ENCODE peak calls at places on chromosomes 3 and 15, in five cellular contexts. One of them, this sample, is unnamed.

GRCh38 chr3:125594581-125595011 is 701 bp downstream of the OSBPL11 start:
- DNase-seq in ovary: peak; percentile 37
- DNase-seq in transverse colon: peak; percentile 38
- DNase-seq in HCT116: no peak
- DNase-seq in heart left ventricle: no peak
- DNase-seq in this sample: peak; percentile 8

GRCh38 chr3:189099031-189099471 is 72.7 kb upstream of the TPRG1 start:
- DNase-seq in HCT116: no peak
- DNase-seq in transverse colon: peak; percentile 17
- DNase-seq in heart left ventricle: peak; percentile 82
- DNase-seq in ovary: peak; percentile 94
- DNase-seq in this sample: no peak

GRCh38 chr3:62562596-62562995 is 189.2 kb upstream of the FEZF2 start:
- DNase-seq in HCT116: no peak
- DNase-seq in ovary: no peak
- DNase-seq in heart left ventricle: no peak
- DNase-seq in transverse colon: no peak
- DNase-seq in this sample: no peak

GRCh38 chr3:160618363-160618762 is 53.0 kb upstream of the KPNA4 start:
- DNase-seq in transverse colon: no peak
- DNase-seq in heart left ventricle: no peak
- DNase-seq in ovary: no peak
- DNase-seq in HCT116: no peak
- DNase-seq in this sample: no peak

GRCh38 chr3:11624161-11624560 is 19.6 kb downstream of the VGLL4 start:
- DNase-seq in transverse colon: no peak
- DNase-seq in HCT116: no peak
- DNase-seq in ovary: no peak
- DNase-seq in heart left ventricle: no peak
- DNase-seq in this sample: no peak

GRCh38 chr3:51268132-51268531 is 117.0 kb upstream of the MANF start:
- DNase-seq in heart left ventricle: no peak
- DNase-seq in transverse colon: no peak
- DNase-seq in HCT116: no peak
- DNase-seq in ovary: no peak
- DNase-seq in this sample: no peak

GRCh38 chr15:97966924-97967620 is 6.6 kb downstream of the ARRDC4 start:
- DNase-seq in transverse colon: no peak
- DNase-seq in heart left ventricle: no peak
- DNase-seq in ovary: no peak
- DNase-seq in HCT116: no peak
- DNase-seq in this sample: no peak

GRCh38 chr3:152292367-152292766 is 23.6 kb downstream of the MBNL1 start:
- DNase-seq in HCT116: no peak
- DNase-seq in transverse colon: no peak
- DNase-seq in heart left ventricle: no peak
- DNase-seq in ovary: no peak
- DNase-seq in this sample: no peak

GRCh38 chr3:16079519-16079918 is 95.0 kb upstream of the GALNT15 start:
- DNase-seq in HCT116: no peak
- DNase-seq in transverse colon: no peak
- DNase-seq in ovary: no peak
- DNase-seq in heart left ventricle: no peak
- DNase-seq in this sample: no peak

GRCh38 chr15:99239545-99240198 is 9.7 kb downstream of the TTC23 start:
- DNase-seq in ovary: no peak
- DNase-seq in HCT116: no peak
- DNase-seq in transverse colon: no peak
- DNase-seq in heart left ventricle: no peak
- DNase-seq in this sample: no peak

GRCh38 chr15:99442268-99442897 is 123.4 kb upstream of the MEF2A start:
- DNase-seq in ovary: peak; percentile 51
- DNase-seq in HCT116: peak; percentile 35
- DNase-seq in transverse colon: peak; percentile 56
- DNase-seq in heart left ventricle: peak; percentile 80
- DNase-seq in this sample: peak; percentile 70

GRCh38 chr15:88742161-88742560 is 61.1 kb upstream of the ACAN start:
- DNase-seq in transverse colon: no peak
- DNase-seq in ovary: no peak
- DNase-seq in HCT116: no peak
- DNase-seq in heart left ventricle: no peak
- DNase-seq in this sample: no peak

GRCh38 chr3:15844889-15845288 is 47.1 kb upstream of the ANKRD28 start:
- DNase-seq in HCT116: no peak
- DNase-seq in heart left ventricle: no peak
- DNase-seq in ovary: no peak
- DNase-seq in transverse colon: no peak
- DNase-seq in this sample: no peak

GRCh38 chr15:84079885-84080777 is 155.4 kb upstream of the GOLGA6L4 start:
- DNase-seq in heart left ventricle: peak; percentile 18
- DNase-seq in HCT116: no peak
- DNase-seq in ovary: peak; percentile 43
- DNase-seq in transverse colon: peak; percentile 9
- DNase-seq in this sample: no peak

GRCh38 chr3:176172430-176172954 is 1024.8 kb downstream of the TBL1XR1 start:
- DNase-seq in HCT116: no peak
- DNase-seq in transverse colon: no peak
- DNase-seq in ovary: no peak
- DNase-seq in heart left ventricle: no peak
- DNase-seq in this sample: no peak

GRCh38 chr3:157148123-157148889 is 11.6 kb downstream of the CCNL1 start:
- DNase-seq in ovary: no peak
- DNase-seq in HCT116: no peak
- DNase-seq in heart left ventricle: no peak
- DNase-seq in transverse colon: no peak
- DNase-seq in this sample: no peak
- TF ChIP-seq POLR2A in ovary: no peak
- TF ChIP-seq POLR2A in HCT116: no peak
- TF ChIP-seq POLR2A in heart left ventricle: no peak
- TF ChIP-seq POLR2A in transverse colon: no peak
- TF ChIP-seq POLR2A in this sample: no peak

GRCh38 chr15:39580117-39580629 is 706 bp upstream of the THBS1 start:
- DNase-seq in transverse colon: peak; percentile 95
- DNase-seq in HCT116: peak; percentile 63
- DNase-seq in ovary: peak; percentile 98
- DNase-seq in heart left ventricle: peak; percentile 91
- DNase-seq in this sample: peak; percentile 69
- TF ChIP-seq POLR2A in transverse colon: no peak
- TF ChIP-seq POLR2A in HCT116: no peak
- TF ChIP-seq POLR2A in ovary: no peak
- TF ChIP-seq POLR2A in heart left ventricle: no peak
- TF ChIP-seq POLR2A in this sample: no peak

GRCh38 chr3:23811117-23811487 is 5.3 kb downstream of the UBE2E1 start:
- DNase-seq in heart left ventricle: no peak
- DNase-seq in HCT116: no peak
- DNase-seq in ovary: no peak
- DNase-seq in transverse colon: peak; percentile 20
- DNase-seq in this sample: no peak

GRCh38 chr3:23809840-23810341 is 4.1 kb downstream of the UBE2E1 start:
- DNase-seq in heart left ventricle: no peak
- DNase-seq in transverse colon: no peak
- DNase-seq in HCT116: no peak
- DNase-seq in ovary: no peak
- DNase-seq in this sample: no peak

GRCh38 chr3:23809294-23809693 is 3.5 kb downstream of the UBE2E1 start:
- DNase-seq in HCT116: no peak
- DNase-seq in heart left ventricle: no peak
- DNase-seq in transverse colon: no peak
- DNase-seq in ovary: no peak
- DNase-seq in this sample: no peak

GRCh38 chr3:23811919-23812318 is 6.2 kb downstream of the UBE2E1 start:
- DNase-seq in ovary: no peak
- DNase-seq in HCT116: no peak
- DNase-seq in heart left ventricle: no peak
- DNase-seq in transverse colon: no peak
- DNase-seq in this sample: no peak

GRCh38 chr3:23810342-23811116 is 4.8 kb downstream of the UBE2E1 start:
- DNase-seq in transverse colon: peak; percentile 66
- DNase-seq in ovary: peak; percentile 78
- DNase-seq in HCT116: no peak
- DNase-seq in heart left ventricle: peak; percentile 44
- DNase-seq in this sample: peak; percentile 24
- TF ChIP-seq POLR2A in transverse colon: no peak
- TF ChIP-seq POLR2A in ovary: no peak
- TF ChIP-seq POLR2A in HCT116: no peak
- TF ChIP-seq POLR2A in heart left ventricle: no peak
- TF ChIP-seq POLR2A in this sample: no peak

DNA sequence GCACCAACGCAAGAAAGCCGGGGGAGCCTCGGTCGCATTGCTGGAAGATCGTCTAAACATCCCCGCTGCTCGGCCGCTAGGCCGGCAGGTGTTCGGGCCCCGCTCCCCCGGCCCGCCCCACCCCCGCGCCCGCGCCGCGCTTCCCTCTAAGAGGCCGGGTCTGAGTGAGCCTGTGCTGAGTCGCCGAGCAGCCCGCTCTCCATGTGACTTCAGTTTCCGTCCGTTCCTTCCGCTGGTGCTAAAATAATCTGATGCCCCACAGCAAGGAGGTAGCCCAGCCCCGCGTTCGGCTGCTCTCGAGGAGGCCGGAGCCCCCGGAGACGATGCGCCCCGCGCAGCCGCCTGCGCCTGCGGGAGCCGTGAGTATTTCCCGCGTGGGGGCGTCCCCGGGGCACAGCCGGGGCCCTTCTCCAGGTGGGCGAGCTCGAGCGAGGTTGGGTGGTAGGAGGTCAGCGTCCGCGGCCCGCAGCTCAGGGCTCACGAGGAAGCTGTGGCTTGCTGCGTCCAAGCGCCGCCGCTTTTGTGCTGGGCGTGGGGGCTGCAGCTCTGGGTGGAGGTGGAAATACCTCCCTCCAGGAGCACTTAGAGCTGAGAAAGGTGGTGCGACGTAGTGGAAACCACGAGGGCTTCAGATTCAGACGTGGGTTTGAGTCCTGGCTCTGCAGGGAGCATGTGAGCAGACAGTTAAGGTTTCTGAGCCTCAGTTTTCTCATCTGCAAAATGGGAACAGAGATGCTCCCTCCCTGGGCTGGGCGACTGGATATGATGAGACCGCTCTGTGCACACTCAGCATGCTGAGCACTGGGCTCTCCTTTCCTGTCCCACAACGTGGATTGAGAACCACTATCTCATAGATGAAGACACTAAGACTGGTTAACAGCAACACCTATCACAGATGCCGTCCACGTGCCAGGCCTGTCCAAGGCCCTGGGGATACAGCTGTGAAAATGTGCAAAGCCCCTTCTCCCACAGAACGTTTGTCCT is at the start of gene NRROS:
- DNase-seq in transverse colon: peak; percentile 81
- DNase-seq in HCT116: no peak
- DNase-seq in heart left ventricle: peak; percentile 77
- DNase-seq in ovary: peak; percentile 50
- DNase-seq in this sample: peak; percentile 71
- TF ChIP-seq POLR2A in transverse colon: peak; percentile 61
- TF ChIP-seq POLR2A in HCT116: no peak
- TF ChIP-seq POLR2A in heart left ventricle: no peak
- TF ChIP-seq POLR2A in ovary: no peak
- TF ChIP-seq POLR2A in this sample: no peak

DNA sequence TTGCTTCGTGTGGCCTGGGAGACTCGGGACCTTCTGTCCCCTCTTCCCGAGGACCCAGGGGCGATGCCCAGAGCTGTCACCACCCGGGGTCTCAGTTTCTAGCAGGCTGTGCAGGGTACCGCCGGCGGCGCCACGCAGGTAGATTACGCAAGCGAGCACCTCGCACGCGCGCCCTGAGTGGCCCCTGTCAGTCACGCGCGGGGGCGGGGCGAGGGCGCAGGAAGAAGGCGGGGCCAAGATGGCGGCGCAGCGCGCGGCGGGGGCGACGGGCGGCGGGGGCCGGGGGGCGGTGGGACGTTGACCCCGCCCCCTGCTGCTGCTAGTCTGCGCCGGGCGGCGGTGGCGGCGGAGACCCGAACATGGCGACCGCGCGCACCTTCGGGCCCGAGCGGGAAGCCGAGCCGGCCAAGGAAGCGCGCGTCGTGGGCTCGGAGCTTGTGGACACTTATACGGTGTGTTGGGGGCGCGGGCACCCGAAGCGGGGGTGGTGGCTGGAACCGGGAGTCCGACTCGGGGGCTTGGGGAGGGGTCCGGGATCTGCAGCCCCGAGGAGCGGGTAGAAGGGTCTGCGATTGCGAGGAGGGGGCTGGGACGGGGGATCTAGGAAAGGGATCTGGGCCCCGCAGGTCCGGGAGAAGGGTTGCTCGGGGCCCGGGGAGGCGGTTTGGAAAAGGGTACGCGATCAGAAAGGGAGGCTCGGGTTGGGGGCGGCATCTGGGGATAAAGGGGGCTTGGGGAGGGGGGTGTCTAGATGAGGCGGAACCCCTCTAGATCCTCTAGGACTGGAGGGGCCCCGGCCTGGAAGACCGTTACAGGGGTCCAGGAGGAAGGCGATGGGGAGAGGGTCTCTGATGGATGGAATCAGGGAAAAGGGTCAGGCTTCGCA is at the start of gene NISCH:
- DNase-seq in transverse colon: peak; percentile 94
- DNase-seq in ovary: peak; percentile 91
- DNase-seq in HCT116: peak; percentile 40
- DNase-seq in heart left ventricle: peak; percentile 94
- DNase-seq in this sample: peak; percentile 78
- TF ChIP-seq POLR2A in transverse colon: peak; percentile 71
- TF ChIP-seq POLR2A in ovary: peak; percentile 24
- TF ChIP-seq POLR2A in HCT116: peak; percentile 66
- TF ChIP-seq POLR2A in heart left ventricle: no peak
- TF ChIP-seq POLR2A in this sample: peak; percentile 89

GRCh38 chr3:38168151-38168987 is 3.0 kb downstream of the OXSR1 start:
- DNase-seq in HCT116: no peak
- DNase-seq in heart left ventricle: no peak
- DNase-seq in ovary: no peak
- DNase-seq in transverse colon: no peak
- DNase-seq in this sample: no peak

GRCh38 chr3:38164136-38164965 is 986 bp upstream of the OXSR1 start:
- DNase-seq in heart left ventricle: no peak
- DNase-seq in HCT116: no peak
- DNase-seq in ovary: peak; percentile 55
- DNase-seq in transverse colon: peak; percentile 36
- DNase-seq in this sample: no peak

GRCh38 chr3:38164966-38165721 is at the start of gene OXSR1:
- DNase-seq in HCT116: peak; percentile 100
- DNase-seq in ovary: peak; percentile 98
- DNase-seq in heart left ventricle: peak; percentile 99
- DNase-seq in transverse colon: peak; percentile 100
- DNase-seq in this sample: peak; percentile 86

GRCh38 chr3:38163117-38163870 is 2.0 kb upstream of the OXSR1 start:
- DNase-seq in ovary: no peak
- DNase-seq in HCT116: no peak
- DNase-seq in heart left ventricle: no peak
- DNase-seq in transverse colon: no peak
- DNase-seq in this sample: no peak

DNA sequence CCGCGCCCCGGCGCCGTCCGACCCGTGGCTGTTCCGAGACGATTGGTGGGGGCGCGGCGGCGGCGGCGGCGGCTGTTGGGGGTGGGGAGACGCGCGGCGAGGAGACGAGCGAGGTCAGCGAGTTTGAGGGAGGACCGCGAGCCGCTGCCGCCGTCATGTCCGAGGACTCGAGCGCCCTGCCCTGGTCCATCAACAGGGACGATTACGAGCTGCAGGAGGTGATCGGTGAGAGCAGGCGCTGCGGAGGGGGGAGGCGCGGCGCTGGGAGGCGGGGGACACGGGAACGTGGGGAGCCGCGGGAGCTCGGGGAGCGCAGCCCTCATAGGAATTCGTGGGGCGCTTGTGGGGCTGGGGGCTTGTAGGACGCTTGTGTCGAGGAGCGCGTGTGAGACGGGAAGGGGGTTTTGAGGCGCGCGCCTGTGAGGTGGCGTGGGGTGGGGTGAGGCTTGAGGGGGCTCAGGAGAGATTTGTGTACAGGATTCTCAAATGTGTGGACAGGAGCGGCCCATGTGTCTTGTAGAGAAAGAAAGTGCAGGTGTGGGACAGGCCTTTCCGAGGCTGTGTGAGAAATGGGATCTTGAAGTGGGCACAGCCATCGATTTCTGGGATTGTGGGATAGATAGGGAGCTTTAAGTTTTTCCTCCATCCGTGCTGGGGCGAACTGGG is 518 bp downstream of the OXSR1 start:
- DNase-seq in heart left ventricle: peak; percentile 70
- DNase-seq in transverse colon: no peak
- DNase-seq in ovary: no peak
- DNase-seq in HCT116: no peak
- DNase-seq in this sample: no peak
- TF ChIP-seq POLR2A in heart left ventricle: no peak
- TF ChIP-seq POLR2A in transverse colon: no peak
- TF ChIP-seq POLR2A in ovary: no peak
- TF ChIP-seq POLR2A in HCT116: no peak
- TF ChIP-seq POLR2A in this sample: no peak

This sample was measured in H54.